ENCODE peak calls at places on chromosomes 13 and 19, in four cellular contexts. One of them, this sample, is unnamed.

GRCh38 chr19:39502640-39503417 is 4.1 kb downstream of the DLL3 start:
- DNase-seq in activated naive CD4-positive, alpha-beta T cell: peak
- DNase-seq in tibial nerve: no peak
- DNase-seq in left ventricle myocardium superior: peak
- DNase-seq in this sample: no peak

GRCh38 chr13:87234981-87235380 is 436.2 kb upstream of the SLITRK5 start:
- DNase-seq in activated naive CD4-positive, alpha-beta T cell: no peak
- DNase-seq in tibial nerve: no peak
- DNase-seq in left ventricle myocardium superior: no peak
- DNase-seq in this sample: no peak

GRCh38 chr19:12574036-12574435 is 22.8 kb upstream of the ZNF564 start:
- DNase-seq in activated naive CD4-positive, alpha-beta T cell: no peak
- DNase-seq in tibial nerve: no peak
- DNase-seq in left ventricle myocardium superior: no peak
- DNase-seq in this sample: no peak

GRCh38 chr13:44322928-44323327 is 50.7 kb upstream of the SERP2 start:
- DNase-seq in activated naive CD4-positive, alpha-beta T cell: no peak
- DNase-seq in tibial nerve: no peak
- DNase-seq in left ventricle myocardium superior: no peak
- DNase-seq in this sample: no peak

GRCh38 chr13:109468123-109468522 is 318.3 kb downstream of the IRS2 start:
- DNase-seq in activated naive CD4-positive, alpha-beta T cell: no peak
- DNase-seq in tibial nerve: no peak
- DNase-seq in left ventricle myocardium superior: no peak
- DNase-seq in this sample: no peak

GRCh38 chr19:39506944-39507714 is 7.8 kb upstream of the SELENOV start:
- DNase-seq in activated naive CD4-positive, alpha-beta T cell: no peak
- DNase-seq in tibial nerve: no peak
- DNase-seq in left ventricle myocardium superior: peak
- DNase-seq in this sample: peak

GRCh38 chr13:111259058-111259457 is 61.4 kb upstream of the TEX29 start:
- DNase-seq in activated naive CD4-positive, alpha-beta T cell: no peak
- DNase-seq in tibial nerve: no peak
- DNase-seq in left ventricle myocardium superior: no peak
- DNase-seq in this sample: no peak

GRCh38 chr13:106063591-106064308 is 471.7 kb downstream of the EFNB2 start:
- DNase-seq in activated naive CD4-positive, alpha-beta T cell: no peak
- DNase-seq in tibial nerve: no peak
- DNase-seq in left ventricle myocardium superior: no peak
- DNase-seq in this sample: peak

GRCh38 chr13:43270043-43270830 is 246.9 kb downstream of the DNAJC15 start:
- DNase-seq in activated naive CD4-positive, alpha-beta T cell: no peak
- DNase-seq in tibial nerve: no peak
- DNase-seq in left ventricle myocardium superior: no peak
- DNase-seq in this sample: no peak

GRCh38 chr13:100394005-100394695 is 194.4 kb downstream of the GGACT start:
- DNase-seq in activated naive CD4-positive, alpha-beta T cell: no peak
- DNase-seq in tibial nerve: peak
- DNase-seq in left ventricle myocardium superior: no peak
- DNase-seq in this sample: peak

GRCh38 chr13:23922005-23922932 is 25.0 kb upstream of the C1QTNF9B start:
- DNase-seq in activated naive CD4-positive, alpha-beta T cell: no peak
- DNase-seq in tibial nerve: no peak
- DNase-seq in left ventricle myocardium superior: no peak
- DNase-seq in this sample: no peak

GRCh38 chr19:10339380-10339960 is at the start of gene ICAM3:
- DNase-seq in activated naive CD4-positive, alpha-beta T cell: peak
- DNase-seq in tibial nerve: no peak
- DNase-seq in left ventricle myocardium superior: no peak
- DNase-seq in this sample: no peak

This sample was measured in HS-27A.